ENCODE peak calls at places on chromosomes 4 and X, in seven cellular contexts. H is adipocyte, J is left ventricle myocardium inferior, I is AML-193, M is lower lobe of right lung, U is AG08396, E is sigmoid colon. V is an unnamed sample.
A peak's percentile ranks its signal among the peaks of the same experiment; 100 is the strongest.

GRCh38 chr4:148539387-148539786 is 97.2 kb upstream of the NR3C2 start:
- DNase-seq in H (no peak), J (no peak), I (no peak), M (no peak), U (no peak), E (no peak), V (no peak)

GRCh38 chrX:103153661-103154060 is 60.7 kb upstream of the NXF3 start:
- DNase-seq in H (no peak), J (no peak), I (no peak), M (no peak), U (no peak), E (no peak), V (no peak)

GRCh38 chr4:3328814-3329663 is 36.2 kb downstream of the RGS12 start:
- DNase-seq in H (no peak), J (no peak), I (no peak), M (no peak), U (no peak), E (no peak), V (no peak)

GRCh38 chr4:133720001-133720400 is 481.6 kb downstream of the PABPC4L start:
- DNase-seq in H (peak; percentile 14), J (no peak), I (no peak), M (no peak), U (no peak), E (no peak), V (no peak)

GRCh38 chr4:39754309-39754708 is 56.4 kb downstream of the UBE2K start:
- DNase-seq in H (no peak), J (no peak), I (no peak), M (no peak), U (no peak), E (no peak), V (no peak)

GRCh38 chr4:74659576-74660411 is 134.5 kb downstream of the BTC start:
- DNase-seq in H (peak; percentile 97), J (no peak), I (peak; percentile 43), M (no peak), U (peak; percentile 72), E (no peak), V (peak; percentile 100)

GRCh38 chr4:41212221-41213203 is 1.8 kb downstream of the APBB2 start:
- DNase-seq in H (peak; percentile 90), J (no peak), I (no peak), M (no peak), U (peak; percentile 59), E (peak; percentile 74), V (peak; percentile 85)

GRCh38 chrX:37378399-37378798 is 29.2 kb downstream of the PRRG1 start:
- DNase-seq in H (no peak), J (no peak), I (no peak), M (no peak), U (no peak), E (no peak), V (peak; percentile 55)

GRCh38 chr4:150385606-150386005 is 196.3 kb upstream of the MAB21L2 start:
- DNase-seq in H (peak; percentile 96), J (no peak), I (no peak), M (no peak), U (peak; percentile 51), E (no peak), V (peak; percentile 97)

GRCh38 chr4:168637872-168638756 is 141.3 kb downstream of the PALLD start:
- DNase-seq in H (peak; percentile 83), J (no peak), I (no peak), M (no peak), U (peak; percentile 16), E (no peak), V (peak; percentile 35)

GRCh38 chrX:40005290-40006011 is 92.3 kb downstream of the BCOR start:
- DNase-seq in H (no peak), J (peak; percentile 14), I (no peak), M (no peak), U (no peak), E (no peak), V (peak; percentile 10)

GRCh38 chr4:10743357-10743756 is 58.8 kb upstream of the CLNK start:
- DNase-seq in H (no peak), J (no peak), I (no peak), M (no peak), U (no peak), E (no peak), V (no peak)

GRCh38 chrX:97766496-97767095 is 882.9 kb downstream of the RPA4 start:
- DNase-seq in H (no peak), J (no peak), I (no peak), M (no peak), U (no peak), E (no peak), V (no peak)

GRCh38 chr4:121370729-121371325 is 10.0 kb downstream of the QRFPR start:
- DNase-seq in H (peak; percentile 80), J (peak; percentile 22), I (peak; percentile 19), M (no peak), U (peak; percentile 39), E (no peak), V (peak; percentile 64)

GRCh38 chr4:123546123-123546654 is 149.6 kb downstream of the SPRY1 start:
- DNase-seq in H (no peak), J (no peak), I (no peak), M (no peak), U (no peak), E (no peak), V (no peak)

GRCh38 chr4:3248811-3249661 is at the start of gene MSANTD1:
- DNase-seq in H (no peak), J (no peak), I (no peak), M (no peak), U (peak; percentile 82), E (no peak), V (peak; percentile 60)

V was measured in fibroblast of pulmonary artery.